ENCODE peak calls at places on chromosomes 11 and 22, in ten cellular contexts. J, M, Z, B, D, N, G, Y, U and V are unnamed samples.

GRCh38 chr22:35681454-35682050 is 33.3 kb downstream of the APOL6 start:
- DNase-seq in G (no peak), Z (no peak), B (no peak), J (no peak), M (no peak), Y (no peak), D (no peak), N (no peak), U (no peak), V (no peak)

GRCh38 chr11:87491381-87491780 is 453.6 kb downstream of the TMEM135 start:
- DNase-seq in Y (no peak), D (no peak), J (no peak), U (no peak), Z (no peak), N (no peak), M (no peak), G (no peak), B (no peak), V (no peak)

GRCh38 chr11:30218278-30218677 is 12.5 kb upstream of the FSHB start:
- DNase-seq in N (no peak), D (no peak), U (no peak), B (no peak), Z (no peak), M (no peak), G (no peak), J (no peak), Y (no peak), V (no peak)

GRCh38 chr22:21719024-21719423 is 16.6 kb downstream of the YPEL1 start:
- DNase-seq in G (no peak), M (no peak), D (no peak), Y (no peak), B (no peak), Z (no peak), U (no peak), N (no peak), J (no peak), V (no peak)

GRCh38 chr22:28544431-28544868 is 135.2 kb downstream of the TTC28 start:
- DNase-seq in B (no peak), Y (peak; percentile 10), G (no peak), U (no peak), Z (no peak), D (no peak), N (no peak), J (peak; percentile 1), M (no peak), V (no peak)

GRCh38 chr22:35627267-35628041 is 10.3 kb upstream of the MB start:
- DNase-seq in M (peak; percentile 75), Z (peak; percentile 94), D (peak; percentile 91), N (peak; percentile 57), U (peak; percentile 19), J (peak; percentile 85), Y (peak; percentile 93), G (peak; percentile 85), B (peak; percentile 87), V (no peak)

GRCh38 chr11:129803533-129803932 is 12.1 kb upstream of the TMEM45B start:
- DNase-seq in J (no peak), B (no peak), Y (no peak), N (no peak), M (no peak), G (no peak), U (no peak), Z (no peak), D (no peak), V (no peak)

GRCh38 chr11:3120071-3120792 is 44.9 kb downstream of the OSBPL5 start:
- DNase-seq in N (no peak), D (no peak), G (no peak), B (peak; percentile 17), Z (no peak), J (no peak), U (peak; percentile 8), Y (no peak), M (no peak), V (no peak)

GRCh38 chr11:13290221-13290980 is 12.8 kb downstream of the BMAL1 start:
- DNase-seq in B (no peak), D (no peak), Y (no peak), J (no peak), G (no peak), Z (no peak), N (peak; percentile 25), M (no peak), U (no peak), V (no peak)

GRCh38 chr11:15123849-15124248 is 9.1 kb downstream of the INSC start:
- DNase-seq in U (no peak), Z (no peak), B (no peak), J (no peak), G (no peak), Y (peak; percentile 96), N (peak; percentile 76), D (peak; percentile 85), M (no peak), V (no peak)

GRCh38 chr11:113397212-113397611 is 9.6 kb downstream of the ANKK1 start:
- DNase-seq in B (no peak), D (no peak), Y (no peak), N (no peak), U (no peak), Z (no peak), G (no peak), M (no peak), J (no peak), V (no peak)

GRCh38 chr11:73269353-73270088 is 2.6 kb upstream of the P2RY6 start:
- DNase-seq in Y (no peak), N (no peak), J (peak; percentile 22), U (no peak), D (no peak), Z (no peak), B (no peak), M (no peak), G (no peak), V (no peak)

GRCh38 chr22:33341611-33342010 is 283.4 kb upstream of the SYN3 start:
- DNase-seq in Y (no peak), M (no peak), B (no peak), U (no peak), Z (no peak), J (no peak), N (no peak), D (no peak), G (no peak), V (no peak)

GRCh38 chr22:29311468-29312217 is 3.9 kb downstream of the RASL10A start:
- DNase-seq in U (no peak), D (no peak), Z (no peak), N (no peak), B (no peak), M (no peak), Y (no peak), J (no peak), G (no peak), V (no peak)

GRCh38 chr11:130592056-130592455 is 143.6 kb downstream of the ADAMTS15 start:
- DNase-seq in Z (no peak), B (no peak), U (no peak), D (no peak), N (peak; percentile 52), G (no peak), M (no peak), J (no peak), Y (peak; percentile 38), V (no peak)

GRCh38 chr22:48658871-48659270 is 1168.8 kb downstream of the BRD1 start:
- DNase-seq in M (no peak), B (no peak), Z (no peak), Y (no peak), N (no peak), D (no peak), J (no peak), G (no peak), U (no peak), V (no peak)

DNA sequence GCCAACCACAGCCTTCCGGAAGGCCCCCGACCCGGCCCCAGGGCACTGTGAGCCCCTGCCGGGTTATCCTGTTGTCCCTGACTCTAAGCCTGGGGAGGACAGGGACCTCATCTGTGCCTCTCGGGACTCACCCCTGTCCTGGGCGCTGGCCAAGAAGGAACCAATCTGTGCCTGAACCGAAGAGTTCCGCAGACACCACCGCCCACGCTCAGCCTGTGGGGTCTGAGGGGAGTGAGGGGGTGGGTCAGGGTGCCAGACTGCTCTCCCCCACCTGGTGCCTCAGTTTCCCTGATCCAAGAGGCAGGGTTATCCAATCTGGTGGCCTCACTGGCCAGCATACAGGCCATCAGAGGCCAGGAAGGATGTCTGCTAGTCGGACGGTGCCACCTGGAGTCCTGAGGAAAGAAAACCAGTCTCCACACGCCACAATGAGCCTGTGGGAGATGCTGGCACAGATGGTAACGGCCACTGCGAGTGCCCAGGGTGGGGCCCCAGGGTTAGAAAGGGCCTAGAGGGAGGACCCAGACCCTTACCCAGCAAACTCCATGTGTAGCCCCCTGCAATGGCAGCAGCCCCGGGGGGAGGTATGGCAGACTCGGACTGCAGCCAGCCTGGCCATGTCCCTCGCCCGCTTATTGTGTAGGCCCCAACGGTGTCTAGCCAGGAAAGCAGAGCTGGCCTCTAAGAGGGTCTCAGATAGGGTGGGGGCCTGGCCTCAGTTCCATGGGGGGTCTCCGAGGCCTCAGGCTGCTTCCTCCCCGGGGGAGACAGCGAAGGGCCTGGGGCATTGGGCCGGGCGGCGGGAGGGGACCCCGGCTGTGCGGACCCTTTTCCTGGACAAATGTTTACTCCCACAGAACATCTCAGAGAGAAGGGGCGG is 827 bp upstream of the TNNT3 start:
- DNase-seq in Y (no peak), U (no peak), D (no peak), N (no peak), J (no peak), M (no peak), G (no peak), B (no peak), Z (no peak), V (no peak)
- TF ChIP-seq CTCF in Y (no peak), U (no peak), D (no peak), N (no peak), J (no peak), M (peak; percentile 17), G (no peak), B (peak; percentile 9), Z (no peak), V (no peak)

GRCh38 chr11:75520688-75521087 is 5.1 kb downstream of the GDPD5 start:
- DNase-seq in Z (no peak), J (no peak), B (no peak), U (no peak), M (peak; percentile 45), G (no peak), N (no peak), D (no peak), Y (no peak), V (no peak)
- TF ChIP-seq CTCF in Z (no peak), J (no peak), B (no peak), U (no peak), M (no peak), G (no peak), N (no peak), D (no peak), Y (no peak), V (no peak)

GRCh38 chr11:31464436-31464835 is 45.0 kb downstream of the IMMP1L start:
- DNase-seq in M (no peak), Y (no peak), B (no peak), N (no peak), G (no peak), J (no peak), Z (no peak), U (no peak), D (no peak), V (no peak)
- TF ChIP-seq CTCF in M (no peak), Y (no peak), B (no peak), N (no peak), G (no peak), J (no peak), Z (no peak), U (no peak), D (no peak), V (no peak)

DNA sequence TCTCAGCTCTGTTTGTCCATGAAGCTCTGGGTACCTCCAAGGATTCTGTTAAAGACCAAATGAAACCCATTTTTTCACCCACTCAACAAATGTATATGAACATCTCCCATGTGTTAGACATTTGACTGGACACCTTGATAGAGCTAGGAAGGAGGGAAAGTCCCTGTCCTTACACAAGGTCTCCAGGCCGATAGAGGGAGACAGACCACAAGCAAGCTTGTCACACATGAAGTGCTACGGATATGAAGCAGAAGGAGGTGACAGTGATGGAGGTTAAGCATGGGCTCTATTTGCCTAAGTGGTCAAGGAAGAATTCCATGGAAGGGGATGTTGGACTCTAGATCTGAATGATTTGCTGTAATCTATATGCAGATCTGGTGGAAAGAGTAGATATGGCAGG is 138.5 kb downstream of the MYO18B start:
- DNase-seq in M (no peak), Z (peak; percentile 16), G (no peak), D (no peak), J (peak; percentile 11), Y (no peak), N (no peak), U (no peak), B (no peak), V (no peak)
- TF ChIP-seq CTCF in M (no peak), Z (no peak), G (no peak), D (no peak), J (no peak), Y (no peak), N (no peak), U (no peak), B (no peak), V (no peak)